ENCODE peak calls at places on chromosomes 3 and 15, in eight cellular contexts. One of them, this sample, is unnamed.

GRCh38 chr3:32274306-32274705 is 35.8 kb downstream of the CMTM8 start:
- DNase-seq in K562: no peak
- DNase-seq in NCI-H1694 treated with DMSO at 0.1 percent for 48 hours: no peak
- DNase-seq in progenitor cell of endocrine pancreas: no peak
- DNase-seq in cerebellar cortex: no peak
- DNase-seq in activated CD4-positive, alpha-beta T cell treated with anti-CD3 and anti-CD28 coated beads, Interleukin-2, amount 10 ng/mL, durations not matched to agents 7 days and 5 days: no peak
- DNase-seq in B cell: no peak
- DNase-seq in lung microvascular endothelial cell: no peak
- DNase-seq in this sample: no peak

GRCh38 chr3:127794402-127794801 is 27.9 kb downstream of the MGLL start:
- DNase-seq in activated CD4-positive, alpha-beta T cell treated with anti-CD3 and anti-CD28 coated beads, Interleukin-2, amount 10 ng/mL, durations not matched to agents 7 days and 5 days: no peak
- DNase-seq in cerebellar cortex: no peak
- DNase-seq in NCI-H1694 treated with DMSO at 0.1 percent for 48 hours: no peak
- DNase-seq in B cell: no peak
- DNase-seq in progenitor cell of endocrine pancreas: no peak
- DNase-seq in K562: no peak
- DNase-seq in lung microvascular endothelial cell: no peak
- DNase-seq in this sample: no peak

GRCh38 chr15:71275098-71275497 is 159.8 kb downstream of the THSD4 start:
- DNase-seq in cerebellar cortex: no peak
- DNase-seq in lung microvascular endothelial cell: no peak
- DNase-seq in NCI-H1694 treated with DMSO at 0.1 percent for 48 hours: no peak
- DNase-seq in activated CD4-positive, alpha-beta T cell treated with anti-CD3 and anti-CD28 coated beads, Interleukin-2, amount 10 ng/mL, durations not matched to agents 7 days and 5 days: no peak
- DNase-seq in B cell: no peak
- DNase-seq in K562: no peak
- DNase-seq in progenitor cell of endocrine pancreas: no peak
- DNase-seq in this sample: no peak

GRCh38 chr15:55823191-55823670 is 80.3 kb upstream of the PRTG start:
- DNase-seq in K562: no peak
- DNase-seq in NCI-H1694 treated with DMSO at 0.1 percent for 48 hours: no peak
- DNase-seq in cerebellar cortex: no peak
- DNase-seq in lung microvascular endothelial cell: peak
- DNase-seq in activated CD4-positive, alpha-beta T cell treated with anti-CD3 and anti-CD28 coated beads, Interleukin-2, amount 10 ng/mL, durations not matched to agents 7 days and 5 days: no peak
- DNase-seq in B cell: no peak
- DNase-seq in progenitor cell of endocrine pancreas: no peak
- DNase-seq in this sample: peak

GRCh38 chr3:5728085-5728484 is 540.6 kb downstream of the EDEM1 start:
- DNase-seq in NCI-H1694 treated with DMSO at 0.1 percent for 48 hours: no peak
- DNase-seq in cerebellar cortex: no peak
- DNase-seq in activated CD4-positive, alpha-beta T cell treated with anti-CD3 and anti-CD28 coated beads, Interleukin-2, amount 10 ng/mL, durations not matched to agents 7 days and 5 days: no peak
- DNase-seq in progenitor cell of endocrine pancreas: no peak
- DNase-seq in K562: no peak
- DNase-seq in B cell: no peak
- DNase-seq in lung microvascular endothelial cell: no peak
- DNase-seq in this sample: no peak

GRCh38 chr3:190443257-190443656 is 6.4 kb downstream of the TMEM207 start:
- DNase-seq in activated CD4-positive, alpha-beta T cell treated with anti-CD3 and anti-CD28 coated beads, Interleukin-2, amount 10 ng/mL, durations not matched to agents 7 days and 5 days: no peak
- DNase-seq in cerebellar cortex: no peak
- DNase-seq in NCI-H1694 treated with DMSO at 0.1 percent for 48 hours: no peak
- DNase-seq in K562: no peak
- DNase-seq in lung microvascular endothelial cell: peak
- DNase-seq in B cell: no peak
- DNase-seq in progenitor cell of endocrine pancreas: no peak
- DNase-seq in this sample: no peak

GRCh38 chr3:373193-373784 is 176.7 kb downstream of the CHL1 start:
- DNase-seq in activated CD4-positive, alpha-beta T cell treated with anti-CD3 and anti-CD28 coated beads, Interleukin-2, amount 10 ng/mL, durations not matched to agents 7 days and 5 days: no peak
- DNase-seq in K562: no peak
- DNase-seq in progenitor cell of endocrine pancreas: no peak
- DNase-seq in B cell: no peak
- DNase-seq in NCI-H1694 treated with DMSO at 0.1 percent for 48 hours: no peak
- DNase-seq in lung microvascular endothelial cell: no peak
- DNase-seq in cerebellar cortex: no peak
- DNase-seq in this sample: peak

GRCh38 chr3:104596551-104596950 is 770.2 kb upstream of the ALCAM start:
- DNase-seq in B cell: peak
- DNase-seq in K562: no peak
- DNase-seq in cerebellar cortex: peak
- DNase-seq in NCI-H1694 treated with DMSO at 0.1 percent for 48 hours: peak
- DNase-seq in progenitor cell of endocrine pancreas: no peak
- DNase-seq in lung microvascular endothelial cell: peak
- DNase-seq in activated CD4-positive, alpha-beta T cell treated with anti-CD3 and anti-CD28 coated beads, Interleukin-2, amount 10 ng/mL, durations not matched to agents 7 days and 5 days: peak
- DNase-seq in this sample: peak

GRCh38 chr3:197736010-197736490 is 654 bp downstream of the RUBCN start:
- DNase-seq in lung microvascular endothelial cell: peak
- DNase-seq in K562: peak
- DNase-seq in B cell: peak
- DNase-seq in cerebellar cortex: no peak
- DNase-seq in NCI-H1694 treated with DMSO at 0.1 percent for 48 hours: no peak
- DNase-seq in activated CD4-positive, alpha-beta T cell treated with anti-CD3 and anti-CD28 coated beads, Interleukin-2, amount 10 ng/mL, durations not matched to agents 7 days and 5 days: peak
- DNase-seq in progenitor cell of endocrine pancreas: no peak
- DNase-seq in this sample: peak

GRCh38 chr3:195697582-195698324 is 23.0 kb upstream of the MUC20 start:
- DNase-seq in K562: peak
- DNase-seq in B cell: no peak
- DNase-seq in activated CD4-positive, alpha-beta T cell treated with anti-CD3 and anti-CD28 coated beads, Interleukin-2, amount 10 ng/mL, durations not matched to agents 7 days and 5 days: no peak
- DNase-seq in cerebellar cortex: peak
- DNase-seq in NCI-H1694 treated with DMSO at 0.1 percent for 48 hours: no peak
- DNase-seq in lung microvascular endothelial cell: no peak
- DNase-seq in progenitor cell of endocrine pancreas: no peak
- DNase-seq in this sample: no peak

GRCh38 chr15:94777037-94777436 is 545.7 kb downstream of the MCTP2 start:
- DNase-seq in B cell: no peak
- DNase-seq in lung microvascular endothelial cell: no peak
- DNase-seq in activated CD4-positive, alpha-beta T cell treated with anti-CD3 and anti-CD28 coated beads, Interleukin-2, amount 10 ng/mL, durations not matched to agents 7 days and 5 days: no peak
- DNase-seq in NCI-H1694 treated with DMSO at 0.1 percent for 48 hours: no peak
- DNase-seq in cerebellar cortex: no peak
- DNase-seq in progenitor cell of endocrine pancreas: no peak
- DNase-seq in K562: no peak
- DNase-seq in this sample: no peak

GRCh38 chr3:195154793-195155535 is 116.0 kb downstream of the XXYLT1 start:
- DNase-seq in cerebellar cortex: peak
- DNase-seq in progenitor cell of endocrine pancreas: no peak
- DNase-seq in activated CD4-positive, alpha-beta T cell treated with anti-CD3 and anti-CD28 coated beads, Interleukin-2, amount 10 ng/mL, durations not matched to agents 7 days and 5 days: no peak
- DNase-seq in lung microvascular endothelial cell: peak
- DNase-seq in B cell: peak
- DNase-seq in K562: peak
- DNase-seq in NCI-H1694 treated with DMSO at 0.1 percent for 48 hours: peak
- DNase-seq in this sample: no peak

GRCh38 chr3:153284282-153284938 is 122.4 kb downstream of the RAP2B start:
- DNase-seq in lung microvascular endothelial cell: peak
- DNase-seq in B cell: peak
- DNase-seq in NCI-H1694 treated with DMSO at 0.1 percent for 48 hours: no peak
- DNase-seq in cerebellar cortex: no peak
- DNase-seq in progenitor cell of endocrine pancreas: no peak
- DNase-seq in activated CD4-positive, alpha-beta T cell treated with anti-CD3 and anti-CD28 coated beads, Interleukin-2, amount 10 ng/mL, durations not matched to agents 7 days and 5 days: peak
- DNase-seq in K562: peak
- DNase-seq in this sample: no peak

GRCh38 chr15:26115229-26115943 is 252.3 kb upstream of the ATP10A start:
- DNase-seq in activated CD4-positive, alpha-beta T cell treated with anti-CD3 and anti-CD28 coated beads, Interleukin-2, amount 10 ng/mL, durations not matched to agents 7 days and 5 days: no peak
- DNase-seq in NCI-H1694 treated with DMSO at 0.1 percent for 48 hours: no peak
- DNase-seq in lung microvascular endothelial cell: no peak
- DNase-seq in K562: no peak
- DNase-seq in progenitor cell of endocrine pancreas: no peak
- DNase-seq in cerebellar cortex: no peak
- DNase-seq in B cell: no peak
- DNase-seq in this sample: no peak

GRCh38 chr3:153087595-153088566 is 74.1 kb upstream of the RAP2B start:
- DNase-seq in K562: no peak
- DNase-seq in lung microvascular endothelial cell: no peak
- DNase-seq in cerebellar cortex: no peak
- DNase-seq in B cell: no peak
- DNase-seq in progenitor cell of endocrine pancreas: no peak
- DNase-seq in activated CD4-positive, alpha-beta T cell treated with anti-CD3 and anti-CD28 coated beads, Interleukin-2, amount 10 ng/mL, durations not matched to agents 7 days and 5 days: no peak
- DNase-seq in NCI-H1694 treated with DMSO at 0.1 percent for 48 hours: no peak
- DNase-seq in this sample: peak

GRCh38 chr3:194006102-194006501 is 129.8 kb upstream of the HES1 start:
- DNase-seq in progenitor cell of endocrine pancreas: no peak
- DNase-seq in activated CD4-positive, alpha-beta T cell treated with anti-CD3 and anti-CD28 coated beads, Interleukin-2, amount 10 ng/mL, durations not matched to agents 7 days and 5 days: no peak
- DNase-seq in NCI-H1694 treated with DMSO at 0.1 percent for 48 hours: no peak
- DNase-seq in lung microvascular endothelial cell: no peak
- DNase-seq in cerebellar cortex: no peak
- DNase-seq in K562: no peak
- DNase-seq in B cell: no peak
- DNase-seq in this sample: no peak